ENCODE peak calls at places on chromosome X, in eight cellular contexts. H is kidney epithelial cell; E is heart right ventricle; J is GM23338; W is CD8-positive, alpha-beta T cell; C is heart left ventricle; I is cardiac fibroblast; R is PC-3. A is an unnamed sample.

GRCh38 chrX:11666180-11666579 is 460 bp upstream of the ARHGAP6 start:
- DNase-seq in E (no peak), R (no peak), W (no peak), I (peak; percentile 2), J (peak; percentile 44), H (no peak), C (no peak), A (no peak)

GRCh38 chrX:47831788-47832187 is 4.9 kb upstream of the ZNF81 start:
- DNase-seq in H (no peak), C (peak; percentile 25), R (peak; percentile 73), W (peak; percentile 70), I (peak; percentile 33), J (peak; percentile 68), E (peak; percentile 12), A (no peak)

GRCh38 chrX:24426921-24427746 is 38.0 kb upstream of the PDK3 start:
- DNase-seq in W (no peak), E (no peak), I (peak; percentile 4), J (no peak), C (no peak), R (no peak), H (no peak), A (no peak)

GRCh38 chrX:71606536-71607216 is 11.6 kb downstream of the CXCR3 start:
- DNase-seq in I (no peak), W (peak; percentile 75), J (no peak), E (no peak), H (no peak), C (no peak), R (no peak), A (no peak)

GRCh38 chrX:131677655-131678628 is 134.1 kb downstream of the OR13H1 start:
- DNase-seq in C (no peak), E (no peak), W (peak; percentile 61), R (peak; percentile 57), J (peak; percentile 75), H (no peak), I (peak; percentile 19), A (no peak)

GRCh38 chrX:54820737-54821136 is 13.2 kb downstream of the MAGED2 start:
- DNase-seq in C (no peak), I (no peak), H (no peak), J (no peak), W (no peak), R (no peak), E (no peak), A (no peak)

GRCh38 chrX:95893632-95894031 is 791.0 kb upstream of the DIAPH2 start:
- DNase-seq in W (no peak), I (peak; percentile 82), R (no peak), E (no peak), J (no peak), H (no peak), C (no peak), A (no peak)

GRCh38 chrX:49309401-49309981 is 6.0 kb downstream of the GAGE10 start:
- DNase-seq in E (no peak), R (peak; percentile 45), W (peak; percentile 62), C (no peak), J (peak; percentile 80), I (peak; percentile 41), H (peak; percentile 5), A (no peak)

GRCh38 chrX:7191681-7192110 is 43.7 kb upstream of the PUDP start:
- DNase-seq in W (no peak), H (no peak), C (no peak), I (no peak), R (peak; percentile 21), J (peak; percentile 51), E (no peak), A (no peak)

GRCh38 chrX:23742174-23742692 is 843 bp downstream of the ACOT9 start:
- DNase-seq in I (peak; percentile 77), J (peak; percentile 50), H (peak; percentile 37), C (peak; percentile 27), R (peak; percentile 64), E (peak; percentile 34), W (no peak), A (peak; percentile 83)

GRCh38 chrX:16885628-16886027 is 15.5 kb upstream of the RBBP7 start:
- DNase-seq in R (no peak), H (no peak), W (no peak), E (no peak), C (no peak), I (no peak), J (no peak), A (no peak)

GRCh38 chrX:136736690-136737089 is 44.0 kb downstream of the ARHGEF6 start:
- DNase-seq in C (no peak), J (no peak), R (no peak), H (no peak), W (no peak), E (no peak), I (no peak), A (no peak)

GRCh38 chrX:105220636-105221035 is at the start of gene TEX13A:
- DNase-seq in W (no peak), E (no peak), J (no peak), I (no peak), C (no peak), R (no peak), H (no peak), A (no peak)

GRCh38 chrX:74438771-74439170 is 17.5 kb downstream of the SLC16A2 start:
- DNase-seq in E (no peak), R (no peak), W (no peak), C (no peak), H (no peak), J (no peak), I (no peak), A (no peak)

GRCh38 chrX:129824620-129825019 is 19.1 kb downstream of the ZDHHC9 start:
- DNase-seq in J (no peak), H (no peak), C (no peak), I (no peak), W (no peak), R (no peak), E (no peak), A (no peak)

GRCh38 chrX:3711331-3711917 is 2.0 kb downstream of the PRKX start:
- DNase-seq in W (no peak), E (peak; percentile 33), R (no peak), C (peak; percentile 36), J (no peak), I (no peak), H (no peak), A (no peak)

GRCh38 chrX:154797006-154797405 is 8.3 kb downstream of the MPP1 start:
- DNase-seq in C (no peak), I (no peak), W (no peak), H (no peak), E (no peak), R (peak; percentile 20), J (peak; percentile 29), A (no peak)

GRCh38 chrX:134761788-134762187 is 103.5 kb upstream of the PLAC1 start:
- DNase-seq in H (no peak), R (peak; percentile 56), W (no peak), I (no peak), J (peak; percentile 36), E (no peak), C (no peak), A (no peak)

GRCh38 chrX:114626323-114626722 is 42.4 kb downstream of the HTR2C start:
- DNase-seq in W (no peak), C (no peak), E (no peak), H (no peak), J (peak; percentile 26), R (peak; percentile 39), I (peak; percentile 43), A (no peak)

GRCh38 chrX:139759637-139760036 is 51.7 kb upstream of the MCF2 start:
- DNase-seq in R (peak; percentile 56), H (no peak), W (no peak), I (peak; percentile 30), C (no peak), J (peak; percentile 62), E (no peak), A (no peak)
- TF ChIP-seq CTCF in R (peak; percentile 76), H (peak; percentile 38), W (no peak), I (peak; percentile 47), C (peak; percentile 40), J (peak; percentile 68), E (peak; percentile 20), A (peak; percentile 58)

DNA sequence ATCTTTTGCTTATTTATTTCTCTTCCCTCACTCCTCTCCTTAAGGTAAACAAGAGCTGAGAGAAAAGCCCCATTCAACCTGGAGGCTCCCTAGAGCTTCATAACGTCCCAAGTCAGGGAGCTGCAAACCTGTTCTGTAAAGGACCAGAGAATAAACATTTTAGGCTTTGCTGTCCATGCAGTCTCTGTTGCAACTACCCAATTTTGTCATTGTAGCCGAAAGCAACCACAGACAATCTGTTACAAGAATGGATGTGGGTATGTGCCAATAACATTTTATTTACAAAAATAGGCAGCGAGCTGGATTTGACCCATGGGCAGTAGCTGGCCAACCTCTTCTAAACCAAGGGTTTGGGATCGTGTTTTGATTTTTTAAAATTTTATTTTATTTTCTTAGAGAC is 71.3 kb upstream of the TBL1X start:
- DNase-seq in I (no peak), H (no peak), R (no peak), W (no peak), C (no peak), J (no peak), E (no peak), A (no peak)
- H3K4me3 ChIP-seq in I (no peak overlapping the region), H (no peak overlapping the region), R (no peak overlapping the region), W (no peak overlapping the region), C (no peak overlapping the region), J (no peak overlapping the region), E (no peak overlapping the region), A (no peak overlapping the region)

GRCh38 chrX:102651242-102651967 is at the start of gene GPRASP1:
- DNase-seq in R (no peak), H (no peak), I (peak; percentile 43), W (peak; percentile 80), J (peak; percentile 69), E (peak; percentile 66), C (peak; percentile 73), A (no peak)

GRCh38 chrX:102654696-102655095 is 3.4 kb downstream of the GPRASP1 start:
- DNase-seq in J (no peak), I (no peak), R (no peak), C (no peak), H (no peak), W (no peak), E (no peak), A (no peak)

GRCh38 chrX:102650903-102651241 is 411 bp upstream of the GPRASP1 start:
- DNase-seq in I (no peak), H (no peak), R (no peak), E (no peak), C (no peak), J (no peak), W (no peak), A (no peak)

GRCh38 chrX:102651968-102652744 is 873 bp downstream of the GPRASP1 start:
- DNase-seq in H (no peak), E (peak; percentile 43), I (peak; percentile 60), J (peak; percentile 69), C (peak; percentile 46), W (peak; percentile 71), R (no peak), A (no peak)
- TF ChIP-seq CTCF in H (peak; percentile 41), E (peak; percentile 46), I (peak; percentile 55), J (peak; percentile 58), C (peak; percentile 49), W (peak; percentile 49), R (no peak), A (peak; percentile 59)

DNA sequence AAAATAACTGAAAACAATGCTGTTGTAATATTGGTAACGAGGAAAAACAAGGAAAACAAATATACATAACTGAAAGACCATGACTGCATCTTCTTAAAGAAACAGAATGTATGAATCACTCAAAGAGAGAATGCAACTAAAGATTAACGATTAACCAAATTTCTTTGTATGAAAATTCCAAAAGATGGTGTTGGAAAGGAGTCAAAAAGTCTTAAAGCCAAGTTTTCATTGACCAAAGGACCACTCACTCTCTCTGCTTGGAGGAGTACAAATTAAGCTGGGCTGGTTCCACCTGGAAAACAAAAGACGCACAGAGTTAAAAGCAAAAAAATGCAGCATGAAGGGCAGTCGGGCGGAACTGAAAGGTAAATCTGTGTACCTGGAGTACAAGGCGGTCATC is 1.8 kb downstream of the DCAF12L1 start:
- DNase-seq in R (no peak), J (no peak), W (no peak), E (no peak), H (peak; percentile 32), C (no peak), I (no peak), A (no peak)
- H3K4me3 ChIP-seq in R (no peak overlapping the region), J (no peak overlapping the region), W (no peak overlapping the region), E (no peak overlapping the region), H (no peak overlapping the region), C (no peak overlapping the region), I (no peak overlapping the region), A (no peak overlapping the region)

A was measured in retinal pigment epithelial cell.